ENCODE peak calls at places on chromosomes 5 and 9, in nine cellular contexts. X is psoas muscle, F is left ventricle myocardium inferior, P is left lung, Q is ovary, T is breast epithelium, G is A549, M is Peyer's patch, O is OCI-LY7. K is an unnamed sample. For H3K9me3 and H3K4me1, the result is how much of the 10 kb centered on the place peaks cover.

GRCh38 chr5:109709225-109709624 is 19.5 kb downstream of the MAN2A1 start:
- DNase-seq in X (no peak), F (no peak), P (no peak), Q (no peak), T (no peak), G (no peak), M (no peak), O (no peak), K (no peak)

GRCh38 chr5:74798977-74799911 is 32.2 kb downstream of the NSA2 start:
- DNase-seq in X (no peak), F (no peak), P (no peak), Q (no peak), T (no peak), G (no peak), M (no peak), O (no peak), K (no peak)

GRCh38 chr9:120307599-120307998 is 272.4 kb downstream of the CDK5RAP2 start:
- DNase-seq in X (no peak), F (no peak), P (no peak), Q (no peak), T (no peak), G (no peak), M (no peak), O (no peak), K (no peak)

GRCh38 chr5:14342306-14342705 is 199.2 kb downstream of the TRIO start:
- DNase-seq in X (no peak), F (no peak), P (no peak), Q (no peak), T (no peak), G (no peak), M (peak), O (peak), K (peak)

GRCh38 chr5:123157797-123158528 is 68.9 kb downstream of the PRDM6 start:
- DNase-seq in X (no peak), F (no peak), P (no peak), Q (peak), T (no peak), G (no peak), M (no peak), O (no peak), K (peak)

GRCh38 chr5:178522361-178522760 is 67.8 kb downstream of the COL23A1 start:
- DNase-seq in X (no peak), F (no peak), P (no peak), Q (no peak), T (no peak), G (no peak), M (no peak), O (no peak), K (no peak)

GRCh38 chr5:178307266-178308045 is 74.9 kb upstream of the PHYKPL start:
- DNase-seq in X (peak), F (no peak), P (peak), Q (no peak), T (no peak), G (no peak), M (no peak), O (no peak), K (no peak)

GRCh38 chr9:132090771-132091170 is 11.1 kb upstream of the MED27 start:
- DNase-seq in X (no peak), F (no peak), P (no peak), Q (no peak), T (no peak), G (no peak), M (no peak), O (no peak), K (no peak)

GRCh38 chr5:176700239-176700847 is 53.1 kb downstream of the TSPAN17 start:
- DNase-seq in X (no peak), F (no peak), P (no peak), Q (no peak), T (no peak), G (peak), M (no peak), O (peak), K (peak)

DNA sequence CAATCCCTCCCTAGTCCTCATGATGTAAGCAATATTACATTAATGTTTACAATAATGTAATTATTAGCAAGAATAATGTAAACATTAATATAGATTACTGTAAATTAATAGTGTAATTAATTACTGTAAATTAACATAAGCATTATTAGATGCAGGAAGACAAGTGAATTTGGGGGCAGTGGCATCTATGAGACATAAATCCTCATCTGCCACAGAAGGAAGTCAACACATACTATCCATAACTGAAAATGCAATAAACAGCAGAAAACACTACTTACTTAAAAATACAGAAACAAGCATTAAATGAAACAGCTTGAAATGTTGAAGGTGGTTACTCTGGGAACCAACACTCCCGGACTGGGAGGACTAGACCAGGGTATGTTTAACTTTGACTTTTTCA is 685 bp upstream of the NIPSNAP3A start:
- DNase-seq in X (no peak), F (no peak), P (no peak), Q (no peak), T (no peak), G (no peak), M (no peak), O (peak), K (no peak)
- H3K9me3 ChIP-seq in X (under half), F (under half), P (under half), Q (under half), T (under half), G (under half), M (under half), O (under half), K (under half)

GRCh38 chr9:37806271-37806670 is 5.7 kb downstream of the DCAF10 start:
- DNase-seq in X (no peak), F (no peak), P (no peak), Q (no peak), T (no peak), G (no peak), M (no peak), O (no peak), K (no peak)
- TF ChIP-seq CTCF in X (no peak), F (no peak), P (no peak), Q (no peak), T (no peak), G (no peak), M (no peak), O (no peak), K (no peak)

GRCh38 chr9:21782207-21782606 is 20.2 kb upstream of the MTAP start:
- DNase-seq in X (no peak), F (no peak), P (no peak), Q (no peak), T (no peak), G (no peak), M (no peak), O (no peak), K (no peak)
- H3K4me1 ChIP-seq in X (under half), F (under half), P (under half), Q (under half), T (under half), G (under half), M (under half), O (under half), K (under half)

GRCh38 chr9:38158628-38159027 is 89.6 kb upstream of the SHB start:
- DNase-seq in X (no peak), F (no peak), P (no peak), Q (no peak), T (no peak), G (no peak), M (no peak), O (no peak), K (no peak)
- H3K9me3 ChIP-seq in X (under half), F (under half), P (under half), Q (under half), T (under half), G (under half), M (under half), O (under half), K (under half)

GRCh38 chr5:78359831-78360673 is at the start of gene SCAMP1:
- DNase-seq in X (peak), F (peak), P (peak), Q (peak), T (peak), G (peak), M (peak), O (peak), K (peak)

GRCh38 chr5:78362220-78362619 is 1.8 kb downstream of the SCAMP1 start:
- DNase-seq in X (no peak), F (no peak), P (no peak), Q (no peak), T (no peak), G (no peak), M (no peak), O (no peak), K (peak)

GRCh38 chr5:78360674-78361225 is 333 bp downstream of the SCAMP1 start:
- DNase-seq in X (peak), F (peak), P (peak), Q (peak), T (peak), G (no peak), M (peak), O (peak), K (no peak)

GRCh38 chr5:78364005-78364404 is 3.6 kb downstream of the SCAMP1 start:
- DNase-seq in X (no peak), F (no peak), P (no peak), Q (no peak), T (no peak), G (peak), M (no peak), O (peak), K (no peak)

GRCh38 chr5:78361226-78361993 is 993 bp downstream of the SCAMP1 start:
- DNase-seq in X (no peak), F (peak), P (peak), Q (peak), T (peak), G (peak), M (no peak), O (peak), K (peak)
- TF ChIP-seq CTCF in X (peak), F (peak), P (no peak), Q (no peak), T (no peak), G (peak), M (peak), O (peak), K (peak)

GRCh38 chr5:17216176-17216973 is 1.1 kb upstream of the BASP1 start:
- DNase-seq in X (peak), F (peak), P (peak), Q (peak), T (peak), G (peak), M (peak), O (peak), K (peak)

GRCh38 chr5:17219006-17219422 is 1.6 kb downstream of the BASP1 start:
- DNase-seq in X (no peak), F (no peak), P (peak), Q (peak), T (no peak), G (peak), M (peak), O (peak), K (peak)

GRCh38 chr5:17216974-17217325 is 481 bp upstream of the BASP1 start:
- DNase-seq in X (peak), F (no peak), P (no peak), Q (peak), T (no peak), G (peak), M (peak), O (peak), K (no peak)

GRCh38 chr5:17218353-17219005 is 1.0 kb downstream of the BASP1 start:
- DNase-seq in X (peak), F (peak), P (no peak), Q (peak), T (no peak), G (no peak), M (no peak), O (peak), K (peak)

DNA sequence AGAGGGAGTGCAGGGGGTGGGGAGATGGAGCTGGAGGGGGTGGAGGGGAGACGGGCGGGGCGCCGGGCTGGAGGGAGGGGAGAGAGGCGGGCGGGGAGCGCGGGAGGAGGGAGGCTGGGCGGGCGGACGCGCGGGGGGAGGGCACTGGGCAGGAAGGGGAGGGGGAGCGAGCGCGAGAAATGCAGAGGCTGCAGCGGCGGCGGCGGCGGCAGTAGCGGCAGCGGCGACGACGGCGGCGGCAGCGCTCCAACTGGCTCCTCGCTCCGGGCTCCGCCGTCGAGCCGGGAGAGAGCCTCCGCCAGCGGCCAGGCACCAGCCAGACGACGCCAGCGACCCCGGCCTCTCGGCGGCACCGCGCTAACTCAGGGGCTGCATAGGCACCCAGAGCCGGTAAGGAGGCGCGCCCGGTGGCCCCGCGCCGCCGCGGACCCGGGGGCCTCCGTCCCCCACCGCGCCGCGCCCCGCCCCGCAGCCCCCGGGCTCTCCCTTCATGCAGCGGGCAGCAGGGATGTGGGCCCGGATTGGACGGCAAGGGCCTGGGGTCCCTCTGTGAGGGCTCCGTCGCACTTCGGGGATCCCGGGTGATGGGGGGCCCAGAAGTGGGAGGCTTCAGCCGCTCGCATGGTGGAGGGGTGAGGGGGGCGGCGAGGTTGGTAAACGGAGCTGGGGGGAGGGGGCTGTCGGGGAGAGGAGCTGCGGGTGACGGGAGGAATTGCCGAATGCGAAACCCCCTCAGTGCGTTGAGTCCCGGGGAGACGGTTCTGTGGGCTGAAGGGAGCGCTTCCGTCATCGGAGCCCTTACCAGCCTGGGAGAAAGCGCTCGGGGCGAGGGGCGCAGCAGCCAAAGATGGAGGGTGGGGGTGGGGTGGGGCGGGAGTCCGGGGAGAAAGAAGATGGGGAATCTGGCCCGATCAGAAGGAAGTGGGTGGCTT is at the start of gene BASP1:
- DNase-seq in X (peak), F (peak), P (peak), Q (peak), T (no peak), G (peak), M (peak), O (peak), K (peak)
- H3K4me1 ChIP-seq in X (under half), F (under half), P (under half), Q (under half), T (under half), G (half or more), M (under half), O (half or more), K (under half)

GRCh38 chr9:112325127-112325526 is 8.3 kb downstream of the PTBP3 start:
- DNase-seq in X (no peak), F (no peak), P (no peak), Q (no peak), T (no peak), G (no peak), M (no peak), O (no peak), K (no peak)

GRCh38 chr9:112323378-112323854 is 10.0 kb downstream of the PTBP3 start:
- DNase-seq in X (no peak), F (no peak), P (no peak), Q (no peak), T (no peak), G (no peak), M (no peak), O (no peak), K (no peak)

GRCh38 chr9:112327718-112328450 is 5.5 kb downstream of the PTBP3 start:
- DNase-seq in X (no peak), F (no peak), P (no peak), Q (no peak), T (no peak), G (no peak), M (no peak), O (no peak), K (peak)

GRCh38 chr9:112326194-112326593 is 7.2 kb downstream of the PTBP3 start:
- DNase-seq in X (no peak), F (no peak), P (no peak), Q (no peak), T (no peak), G (no peak), M (no peak), O (peak), K (no peak)

DNA sequence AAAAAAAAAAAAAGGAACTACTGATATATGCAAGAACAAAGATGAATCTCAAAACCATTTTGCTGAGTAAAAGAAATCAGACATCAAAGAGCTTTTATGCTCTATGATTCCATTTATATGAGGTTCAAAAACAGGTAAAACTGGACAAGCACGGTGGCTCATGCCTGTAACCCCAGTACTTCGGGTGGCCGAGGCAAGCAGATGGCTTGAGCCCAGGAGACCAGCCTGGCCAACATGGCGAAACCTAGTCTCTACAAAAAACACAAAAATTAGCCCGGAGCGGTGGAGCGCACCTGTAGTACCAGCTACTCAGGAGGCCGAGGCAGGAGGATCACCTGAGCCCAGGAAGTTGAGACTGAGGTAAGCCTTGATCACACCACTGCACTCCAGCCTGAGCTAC is 7.8 kb downstream of the PTBP3 start:
- DNase-seq in X (no peak), F (no peak), P (no peak), Q (no peak), T (no peak), G (no peak), M (no peak), O (no peak), K (no peak)
- H3K9me3 ChIP-seq in X (under half), F (under half), P (under half), Q (under half), T (under half), G (under half), M (under half), O (under half), K (under half)

GRCh38 chr5:138947780-138948179 is 72.6 kb upstream of the LRRTM2 start:
- DNase-seq in X (no peak), F (no peak), P (no peak), Q (no peak), T (no peak), G (no peak), M (no peak), O (no peak), K (no peak)
- TF ChIP-seq CTCF in X (no peak), F (no peak), P (no peak), Q (no peak), T (no peak), G (no peak), M (no peak), O (no peak), K (no peak)

GRCh38 chr5:10633271-10634049 is 69.6 kb downstream of the ANKRD33B start:
- DNase-seq in X (no peak), F (no peak), P (no peak), Q (no peak), T (no peak), G (no peak), M (peak), O (peak), K (peak)

GRCh38 chr5:10632110-10632903 is 68.4 kb downstream of the ANKRD33B start:
- DNase-seq in X (peak), F (no peak), P (no peak), Q (no peak), T (no peak), G (no peak), M (peak), O (peak), K (no peak)

GRCh38 chr5:10629661-10630060 is 65.8 kb downstream of the ANKRD33B start:
- DNase-seq in X (no peak), F (no peak), P (no peak), Q (no peak), T (no peak), G (no peak), M (no peak), O (no peak), K (no peak)

GRCh38 chr5:10630126-10630525 is 66.3 kb downstream of the ANKRD33B start:
- DNase-seq in X (no peak), F (no peak), P (no peak), Q (no peak), T (no peak), G (no peak), M (no peak), O (no peak), K (no peak)

DNA sequence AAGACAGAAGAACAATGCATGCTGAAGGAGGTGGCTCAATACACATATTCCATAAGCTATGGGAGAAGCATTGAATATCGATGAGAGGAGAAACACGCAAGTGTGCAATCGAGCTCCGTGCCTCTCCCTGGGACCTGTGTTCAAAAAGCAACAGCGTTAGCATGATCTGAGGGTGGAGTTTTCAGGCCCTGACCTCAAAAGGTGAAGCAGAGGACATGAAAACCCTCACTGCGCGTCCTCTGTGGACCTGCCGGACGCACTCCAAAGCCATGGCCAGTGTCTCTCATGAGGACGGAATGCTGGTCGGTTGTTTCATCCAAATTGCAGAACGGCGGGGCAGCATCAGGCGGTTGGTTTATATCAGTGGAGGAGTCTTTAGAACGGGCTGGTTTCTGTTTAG is 67.7 kb downstream of the ANKRD33B start:
- DNase-seq in X (no peak), F (no peak), P (no peak), Q (no peak), T (no peak), G (no peak), M (peak), O (no peak), K (no peak)
- H3K4me1 ChIP-seq in X (under half), F (under half), P (half or more), Q (under half), T (under half), G (under half), M (under half), O (half or more), K (under half)

DNA sequence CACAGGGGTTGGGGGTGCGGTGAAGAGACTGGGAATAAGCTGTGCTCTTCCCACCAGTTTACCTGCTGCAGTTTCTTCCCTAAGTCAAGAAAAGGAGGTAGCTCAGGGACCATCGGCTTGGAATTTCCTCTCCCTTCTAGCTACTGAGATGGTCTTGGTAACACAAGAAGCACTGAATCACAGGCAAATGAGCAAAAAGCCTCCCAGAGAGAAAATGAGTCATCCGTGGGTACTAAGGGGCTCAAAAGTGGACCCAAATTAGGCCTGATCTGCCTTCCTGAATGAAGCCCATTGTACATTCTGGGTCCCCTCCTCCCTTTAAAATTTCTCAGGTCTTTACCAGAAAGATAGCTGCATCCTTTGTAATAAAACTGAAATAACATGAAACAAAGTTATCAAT is 49.9 kb downstream of the PTPN3 start:
- DNase-seq in X (no peak), F (no peak), P (no peak), Q (no peak), T (no peak), G (no peak), M (no peak), O (no peak), K (no peak)
- H3K9me3 ChIP-seq in X (under half), F (under half), P (under half), Q (under half), T (under half), G (under half), M (under half), O (under half), K (under half)

K was measured in endothelial cell of umbilical vein.